ENCODE peak calls at places on chromosomes 12 and 14, in five cellular contexts. J, K, B, L and T are unnamed samples.

GRCh38 chr12:102659200-102659911 is 179.0 kb upstream of the IGF1 start:
- DNase-seq in J (no peak), L (no peak), K (no peak), B (no peak), T (peak; percentile 57)

GRCh38 chr12:15939111-15939510 is 28.0 kb downstream of the DERA start:
- DNase-seq in L (no peak), K (peak; percentile 2), J (no peak), B (no peak), T (no peak)

GRCh38 chr12:879641-880040 is 69.9 kb downstream of the RAD52 start:
- DNase-seq in B (no peak), J (no peak), L (peak; percentile 66), K (no peak), T (no peak)

GRCh38 chr12:94134226-94134795 is 14.1 kb upstream of the PLXNC1 start:
- DNase-seq in L (peak; percentile 25), B (no peak), K (peak; percentile 47), J (peak; percentile 61), T (peak; percentile 58)

GRCh38 chr12:79664518-79664917 is 26.2 kb downstream of the PAWR start:
- DNase-seq in J (no peak), K (no peak), L (no peak), B (no peak), T (no peak)

GRCh38 chr12:60494249-60494648 is 898.4 kb downstream of the SLC16A7 start:
- DNase-seq in B (no peak), L (peak; percentile 26), K (peak; percentile 32), J (peak; percentile 31), T (no peak)

GRCh38 chr12:59040043-59040442 is 119.7 kb upstream of the LRIG3 start:
- DNase-seq in L (peak; percentile 10), B (no peak), K (no peak), J (no peak), T (no peak)

GRCh38 chr12:31002999-31003398 is 70.7 kb upstream of the DDX11 start:
- DNase-seq in B (no peak), K (no peak), J (no peak), L (peak; percentile 26), T (no peak)

GRCh38 chr14:68975667-68976066 is 3.4 kb downstream of the ACTN1 start:
- DNase-seq in K (no peak), B (peak; percentile 23), L (peak; percentile 91), J (no peak), T (peak; percentile 47)

GRCh38 chr12:7112041-7112440 is 3.0 kb upstream of the C1RL start:
- DNase-seq in B (no peak), J (no peak), K (no peak), L (no peak), T (no peak)

GRCh38 chr12:65879878-65880277 is 55.6 kb downstream of the HMGA2 start:
- DNase-seq in L (peak; percentile 94), K (no peak), J (no peak), B (no peak), T (no peak)

GRCh38 chr12:106140223-106140986 is 1.7 kb upstream of the NUAK1 start:
- DNase-seq in J (no peak), K (no peak), B (no peak), L (no peak), T (peak; percentile 74)
- H3K4me1 ChIP-seq in J (peaks cover 18% of the 10 kb centered on the region), K (peaks cover 38% of the 10 kb centered on the region), B (peaks cover 12% of the 10 kb centered on the region), L (peaks cover 38% of the 10 kb centered on the region), T (peaks cover 7% of the 10 kb centered on the region)

GRCh38 chr14:89340782-89341181 is 76.3 kb downstream of the FOXN3 start:
- DNase-seq in J (no peak), L (no peak), K (no peak), B (no peak), T (no peak)
- H3K4me1 ChIP-seq in J (no peaks in the 10 kb centered on the region), L (peaks cover 4% of the 10 kb centered on the region), K (peaks cover 72% of the 10 kb centered on the region), B (peaks cover 37% of the 10 kb centered on the region), T (peaks cover 34% of the 10 kb centered on the region)

GRCh38 chr12:111173391-111174282 is 195.3 kb downstream of the PHETA1 start:
- DNase-seq in K (no peak), B (no peak), J (no peak), L (no peak), T (no peak)
- H3K4me1 ChIP-seq in K (no peaks in the 10 kb centered on the region), B (no peaks in the 10 kb centered on the region), J (no peaks in the 10 kb centered on the region), L (no peaks in the 10 kb centered on the region), T (no peaks in the 10 kb centered on the region)

GRCh38 chr12:14257303-14257733 is 108.2 kb upstream of the ATF7IP start:
- DNase-seq in B (peak; percentile 89), L (no peak), K (no peak), J (no peak), T (no peak)
- H3K4me1 ChIP-seq in B (peaks cover 19% of the 10 kb centered on the region), L (peaks cover 32% of the 10 kb centered on the region), K (peaks cover 48% of the 10 kb centered on the region), J (peaks cover 56% of the 10 kb centered on the region), T (peaks cover 11% of the 10 kb centered on the region)

DNA sequence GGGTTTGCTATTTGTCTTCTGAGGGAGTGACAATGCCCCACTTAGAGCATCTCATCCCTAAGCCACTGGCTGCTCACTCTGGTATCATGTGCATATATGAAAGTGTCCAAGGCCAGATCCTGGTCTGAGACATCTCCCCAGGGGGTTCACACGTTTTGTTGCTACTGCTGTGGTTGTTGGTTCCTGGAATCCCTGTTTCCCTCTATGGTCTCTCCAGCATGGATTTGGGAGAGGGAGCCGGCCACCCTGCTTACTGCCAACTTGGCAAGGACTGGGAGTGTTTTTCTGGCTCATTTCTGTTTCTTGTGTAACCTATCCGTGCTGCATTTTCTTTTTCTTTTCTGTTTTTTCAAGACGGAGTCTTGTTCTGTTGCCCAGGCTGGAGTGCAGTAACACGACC is 101.3 kb upstream of the MAX start:
- DNase-seq in B (no peak), K (no peak), J (no peak), L (no peak), T (no peak)
- H3K4me1 ChIP-seq in B (no peaks in the 10 kb centered on the region), K (peaks cover 31% of the 10 kb centered on the region), J (no peaks in the 10 kb centered on the region), L (peaks cover 18% of the 10 kb centered on the region), T (peaks cover 2% of the 10 kb centered on the region)